ENCODE peak calls at places on chromosomes 1 and 21, in ten cellular contexts. One of them, this sample, is unnamed.
A peak's percentile ranks its signal among the peaks of the same experiment; 100 is the strongest.

GRCh38 chr1:51410568-51411460 is 80.5 kb upstream of the TTC39A start:
- DNase-seq in stomach: no peak
- DNase-seq in GM12892: no peak
- DNase-seq in transverse colon: no peak
- DNase-seq in H1: no peak
- DNase-seq in HCT116: no peak
- DNase-seq in SK-N-SH: no peak
- DNase-seq in upper lobe of left lung: no peak
- DNase-seq in prostate gland: no peak
- DNase-seq in GM23338: peak; percentile 21
- DNase-seq in this sample: no peak

GRCh38 chr21:46096997-46097825 is 701 bp upstream of the COL6A2 start:
- DNase-seq in HCT116: no peak
- DNase-seq in transverse colon: peak; percentile 8
- DNase-seq in upper lobe of left lung: peak; percentile 75
- DNase-seq in stomach: peak; percentile 24
- DNase-seq in H1: peak; percentile 53
- DNase-seq in GM12892: peak; percentile 19
- DNase-seq in prostate gland: peak; percentile 3
- DNase-seq in GM23338: peak; percentile 48
- DNase-seq in SK-N-SH: no peak
- DNase-seq in this sample: no peak

GRCh38 chr1:179001451-179001850 is 24.2 kb upstream of the FAM20B start:
- DNase-seq in H1: no peak
- DNase-seq in HCT116: no peak
- DNase-seq in GM23338: no peak
- DNase-seq in upper lobe of left lung: no peak
- DNase-seq in transverse colon: no peak
- DNase-seq in SK-N-SH: no peak
- DNase-seq in stomach: no peak
- DNase-seq in GM12892: no peak
- DNase-seq in prostate gland: no peak
- DNase-seq in this sample: no peak

GRCh38 chr21:39660596-39660995 is 47.9 kb downstream of the B3GALT5 start:
- DNase-seq in GM23338: no peak
- DNase-seq in H1: no peak
- DNase-seq in stomach: no peak
- DNase-seq in SK-N-SH: no peak
- DNase-seq in transverse colon: peak; percentile 66
- DNase-seq in HCT116: no peak
- DNase-seq in GM12892: no peak
- DNase-seq in upper lobe of left lung: no peak
- DNase-seq in prostate gland: peak; percentile 16
- DNase-seq in this sample: no peak

GRCh38 chr21:15592271-15592860 is 137.4 kb upstream of the USP25 start:
- DNase-seq in HCT116: peak; percentile 21
- DNase-seq in SK-N-SH: peak; percentile 27
- DNase-seq in transverse colon: no peak
- DNase-seq in GM12892: no peak
- DNase-seq in H1: no peak
- DNase-seq in stomach: no peak
- DNase-seq in prostate gland: peak; percentile 21
- DNase-seq in upper lobe of left lung: no peak
- DNase-seq in GM23338: peak; percentile 35
- DNase-seq in this sample: no peak

GRCh38 chr21:34017127-34017961 is 56.0 kb upstream of the MRPS6 start:
- DNase-seq in H1: no peak
- DNase-seq in GM12892: no peak
- DNase-seq in HCT116: no peak
- DNase-seq in transverse colon: no peak
- DNase-seq in upper lobe of left lung: no peak
- DNase-seq in prostate gland: no peak
- DNase-seq in SK-N-SH: no peak
- DNase-seq in stomach: no peak
- DNase-seq in GM23338: no peak
- DNase-seq in this sample: no peak

GRCh38 chr1:7471836-7472235 is 299.3 kb upstream of the VAMP3 start:
- DNase-seq in HCT116: no peak
- DNase-seq in prostate gland: no peak
- DNase-seq in GM23338: no peak
- DNase-seq in stomach: no peak
- DNase-seq in H1: no peak
- DNase-seq in GM12892: no peak
- DNase-seq in upper lobe of left lung: peak; percentile 72
- DNase-seq in SK-N-SH: no peak
- DNase-seq in transverse colon: no peak
- DNase-seq in this sample: no peak

GRCh38 chr1:45630429-45630828 is 6.6 kb upstream of the CCDC17 start:
- DNase-seq in GM12892: no peak
- DNase-seq in stomach: no peak
- DNase-seq in GM23338: no peak
- DNase-seq in transverse colon: no peak
- DNase-seq in H1: no peak
- DNase-seq in upper lobe of left lung: no peak
- DNase-seq in prostate gland: no peak
- DNase-seq in SK-N-SH: no peak
- DNase-seq in HCT116: no peak
- DNase-seq in this sample: no peak

GRCh38 chr1:19239876-19240275 is 11.4 kb downstream of the EMC1 start:
- DNase-seq in stomach: no peak
- DNase-seq in HCT116: no peak
- DNase-seq in upper lobe of left lung: no peak
- DNase-seq in SK-N-SH: no peak
- DNase-seq in transverse colon: no peak
- DNase-seq in GM23338: no peak
- DNase-seq in GM12892: no peak
- DNase-seq in prostate gland: no peak
- DNase-seq in H1: no peak
- DNase-seq in this sample: no peak

GRCh38 chr1:119679223-119679622 is 31.2 kb upstream of the ZNF697 start:
- DNase-seq in upper lobe of left lung: no peak
- DNase-seq in stomach: no peak
- DNase-seq in HCT116: no peak
- DNase-seq in GM23338: peak; percentile 72
- DNase-seq in H1: no peak
- DNase-seq in transverse colon: no peak
- DNase-seq in SK-N-SH: no peak
- DNase-seq in prostate gland: no peak
- DNase-seq in GM12892: no peak
- DNase-seq in this sample: no peak

GRCh38 chr21:36218691-36219090 is 62.1 kb downstream of the DOP1B start:
- DNase-seq in transverse colon: no peak
- DNase-seq in HCT116: no peak
- DNase-seq in prostate gland: no peak
- DNase-seq in upper lobe of left lung: no peak
- DNase-seq in SK-N-SH: no peak
- DNase-seq in GM23338: no peak
- DNase-seq in H1: no peak
- DNase-seq in GM12892: no peak
- DNase-seq in stomach: no peak
- DNase-seq in this sample: no peak

GRCh38 chr1:200487650-200488049 is 77.8 kb upstream of the ZNF281 start:
- DNase-seq in upper lobe of left lung: no peak
- DNase-seq in GM23338: no peak
- DNase-seq in H1: no peak
- DNase-seq in prostate gland: no peak
- DNase-seq in GM12892: no peak
- DNase-seq in HCT116: no peak
- DNase-seq in transverse colon: no peak
- DNase-seq in stomach: no peak
- DNase-seq in SK-N-SH: no peak
- DNase-seq in this sample: no peak

GRCh38 chr1:200493344-200493743 is 83.5 kb upstream of the ZNF281 start:
- DNase-seq in prostate gland: no peak
- DNase-seq in upper lobe of left lung: no peak
- DNase-seq in GM12892: no peak
- DNase-seq in stomach: no peak
- DNase-seq in SK-N-SH: no peak
- DNase-seq in GM23338: no peak
- DNase-seq in transverse colon: no peak
- DNase-seq in HCT116: no peak
- DNase-seq in H1: no peak
- DNase-seq in this sample: no peak

GRCh38 chr1:200488375-200489165 is 78.7 kb upstream of the ZNF281 start:
- DNase-seq in GM23338: peak; percentile 91
- DNase-seq in SK-N-SH: peak; percentile 73
- DNase-seq in transverse colon: peak; percentile 53
- DNase-seq in upper lobe of left lung: no peak
- DNase-seq in prostate gland: peak; percentile 55
- DNase-seq in H1: peak; percentile 67
- DNase-seq in HCT116: peak; percentile 56
- DNase-seq in stomach: peak; percentile 51
- DNase-seq in GM12892: no peak
- DNase-seq in this sample: no peak

GRCh38 chr1:200491097-200491496 is 81.3 kb upstream of the ZNF281 start:
- DNase-seq in SK-N-SH: no peak
- DNase-seq in GM12892: no peak
- DNase-seq in GM23338: no peak
- DNase-seq in prostate gland: no peak
- DNase-seq in HCT116: no peak
- DNase-seq in stomach: no peak
- DNase-seq in H1: no peak
- DNase-seq in upper lobe of left lung: no peak
- DNase-seq in transverse colon: no peak
- DNase-seq in this sample: no peak

DNA sequence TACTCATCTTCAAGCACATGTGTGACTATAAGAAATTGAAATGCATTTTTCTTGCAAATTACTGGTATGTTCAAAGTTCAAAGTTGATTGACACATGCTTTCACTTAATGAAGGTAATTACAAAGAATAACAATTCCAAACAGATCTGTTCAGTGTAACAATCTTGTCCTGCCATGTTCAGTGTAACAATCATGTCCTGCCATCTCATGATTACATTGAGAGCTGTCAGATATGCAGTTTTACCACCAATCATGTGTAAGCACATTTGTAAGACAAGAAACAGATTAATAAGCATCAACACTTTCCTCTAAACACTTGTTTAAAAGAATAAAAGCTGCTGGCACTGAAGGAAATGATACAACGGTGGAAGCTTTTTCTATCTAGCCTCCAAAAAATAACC is 80.3 kb upstream of the ZNF281 start:
- DNase-seq in stomach: no peak
- DNase-seq in upper lobe of left lung: no peak
- DNase-seq in HCT116: no peak
- DNase-seq in GM12892: no peak
- DNase-seq in H1: no peak
- DNase-seq in transverse colon: no peak
- DNase-seq in GM23338: no peak
- DNase-seq in SK-N-SH: no peak
- DNase-seq in prostate gland: no peak
- DNase-seq in this sample: no peak
- TF ChIP-seq POLR2AphosphoS5 in stomach: no peak
- TF ChIP-seq POLR2AphosphoS5 in upper lobe of left lung: no peak
- TF ChIP-seq POLR2AphosphoS5 in HCT116: no peak
- TF ChIP-seq POLR2AphosphoS5 in GM12892: no peak
- TF ChIP-seq POLR2AphosphoS5 in H1: no peak
- TF ChIP-seq POLR2AphosphoS5 in transverse colon: no peak
- TF ChIP-seq POLR2AphosphoS5 in GM23338: no peak
- TF ChIP-seq POLR2AphosphoS5 in SK-N-SH: no peak
- TF ChIP-seq POLR2AphosphoS5 in prostate gland: no peak
- TF ChIP-seq POLR2AphosphoS5 in this sample: no peak

GRCh38 chr1:923991-924618 is 382 bp downstream of the SAMD11 start:
- DNase-seq in prostate gland: no peak
- DNase-seq in SK-N-SH: peak; percentile 67
- DNase-seq in HCT116: no peak
- DNase-seq in GM23338: no peak
- DNase-seq in upper lobe of left lung: peak; percentile 85
- DNase-seq in transverse colon: no peak
- DNase-seq in GM12892: no peak
- DNase-seq in stomach: no peak
- DNase-seq in H1: no peak
- DNase-seq in this sample: no peak
- TF ChIP-seq POLR2AphosphoS5 in prostate gland: no peak
- TF ChIP-seq POLR2AphosphoS5 in SK-N-SH: no peak
- TF ChIP-seq POLR2AphosphoS5 in HCT116: no peak
- TF ChIP-seq POLR2AphosphoS5 in GM23338: no peak
- TF ChIP-seq POLR2AphosphoS5 in upper lobe of left lung: no peak
- TF ChIP-seq POLR2AphosphoS5 in transverse colon: no peak
- TF ChIP-seq POLR2AphosphoS5 in GM12892: no peak
- TF ChIP-seq POLR2AphosphoS5 in stomach: no peak
- TF ChIP-seq POLR2AphosphoS5 in H1: no peak
- TF ChIP-seq POLR2AphosphoS5 in this sample: no peak

GRCh38 chr1:42172394-42173133 is 8.0 kb upstream of the GUCA2A start:
- DNase-seq in SK-N-SH: peak; percentile 64
- DNase-seq in transverse colon: peak; percentile 69
- DNase-seq in prostate gland: peak; percentile 58
- DNase-seq in GM23338: no peak
- DNase-seq in H1: no peak
- DNase-seq in GM12892: no peak
- DNase-seq in stomach: no peak
- DNase-seq in HCT116: no peak
- DNase-seq in upper lobe of left lung: no peak
- DNase-seq in this sample: no peak

GRCh38 chr1:42173961-42174715 is 9.6 kb upstream of the GUCA2A start:
- DNase-seq in stomach: no peak
- DNase-seq in prostate gland: peak; percentile 97
- DNase-seq in H1: no peak
- DNase-seq in GM12892: no peak
- DNase-seq in HCT116: no peak
- DNase-seq in SK-N-SH: no peak
- DNase-seq in transverse colon: no peak
- DNase-seq in GM23338: no peak
- DNase-seq in upper lobe of left lung: no peak
- DNase-seq in this sample: no peak

GRCh38 chr1:42170779-42171621 is 6.5 kb upstream of the GUCA2A start:
- DNase-seq in SK-N-SH: no peak
- DNase-seq in transverse colon: peak; percentile 8
- DNase-seq in H1: no peak
- DNase-seq in prostate gland: no peak
- DNase-seq in GM23338: no peak
- DNase-seq in HCT116: no peak
- DNase-seq in stomach: no peak
- DNase-seq in upper lobe of left lung: no peak
- DNase-seq in GM12892: no peak
- DNase-seq in this sample: no peak

GRCh38 chr1:42173155-42173933 is 8.8 kb upstream of the GUCA2A start:
- DNase-seq in GM23338: peak; percentile 86
- DNase-seq in HCT116: no peak
- DNase-seq in upper lobe of left lung: no peak
- DNase-seq in stomach: peak; percentile 75
- DNase-seq in transverse colon: peak; percentile 74
- DNase-seq in SK-N-SH: peak; percentile 74
- DNase-seq in GM12892: peak; percentile 54
- DNase-seq in H1: peak; percentile 91
- DNase-seq in prostate gland: peak; percentile 49
- DNase-seq in this sample: peak; percentile 60

GRCh38 chr1:42171679-42172266 is 7.2 kb upstream of the GUCA2A start:
- DNase-seq in upper lobe of left lung: no peak
- DNase-seq in stomach: no peak
- DNase-seq in H1: no peak
- DNase-seq in prostate gland: no peak
- DNase-seq in HCT116: no peak
- DNase-seq in GM23338: no peak
- DNase-seq in SK-N-SH: no peak
- DNase-seq in transverse colon: no peak
- DNase-seq in GM12892: no peak
- DNase-seq in this sample: no peak
- TF ChIP-seq POLR2AphosphoS5 in upper lobe of left lung: no peak
- TF ChIP-seq POLR2AphosphoS5 in stomach: no peak
- TF ChIP-seq POLR2AphosphoS5 in H1: no peak
- TF ChIP-seq POLR2AphosphoS5 in prostate gland: no peak
- TF ChIP-seq POLR2AphosphoS5 in HCT116: no peak
- TF ChIP-seq POLR2AphosphoS5 in GM23338: no peak
- TF ChIP-seq POLR2AphosphoS5 in SK-N-SH: no peak
- TF ChIP-seq POLR2AphosphoS5 in transverse colon: no peak
- TF ChIP-seq POLR2AphosphoS5 in GM12892: no peak
- TF ChIP-seq POLR2AphosphoS5 in this sample: no peak

GRCh38 chr1:175963740-175964139 is 220.3 kb upstream of the TNR start:
- DNase-seq in prostate gland: no peak
- DNase-seq in transverse colon: no peak
- DNase-seq in GM23338: no peak
- DNase-seq in upper lobe of left lung: no peak
- DNase-seq in HCT116: no peak
- DNase-seq in stomach: no peak
- DNase-seq in GM12892: no peak
- DNase-seq in H1: no peak
- DNase-seq in SK-N-SH: no peak
- DNase-seq in this sample: no peak
- TF ChIP-seq POLR2AphosphoS5 in prostate gland: no peak
- TF ChIP-seq POLR2AphosphoS5 in transverse colon: no peak
- TF ChIP-seq POLR2AphosphoS5 in GM23338: no peak
- TF ChIP-seq POLR2AphosphoS5 in upper lobe of left lung: no peak
- TF ChIP-seq POLR2AphosphoS5 in HCT116: no peak
- TF ChIP-seq POLR2AphosphoS5 in stomach: no peak
- TF ChIP-seq POLR2AphosphoS5 in GM12892: no peak
- TF ChIP-seq POLR2AphosphoS5 in H1: no peak
- TF ChIP-seq POLR2AphosphoS5 in SK-N-SH: no peak
- TF ChIP-seq POLR2AphosphoS5 in this sample: no peak